ENCODE peak calls at places on chromosomes 12 and 14, in four cellular contexts. U is progenitor cell of endocrine pancreas, V is endothelial cell, I is lower leg skin. H is an unnamed sample.

GRCh38 chr14:89185919-89186849 is 230.8 kb downstream of the FOXN3 start:
- DNase-seq in I (no peak), U (no peak), V (no peak), H (no peak)

GRCh38 chr14:31529053-31529452 is 32.2 kb upstream of the NUBPL start:
- DNase-seq in I (no peak), U (no peak), V (no peak), H (no peak)

GRCh38 chr12:32025906-32026305 is 66.7 kb downstream of the RESF1 start:
- DNase-seq in V (no peak), I (no peak), U (no peak), H (no peak)

GRCh38 chr14:73903028-73903427 is 16.4 kb downstream of the ZNF410 start:
- DNase-seq in I (no peak), U (no peak), V (no peak), H (no peak)

GRCh38 chr14:32590157-32590556 is 261.1 kb downstream of the AKAP6 start:
- DNase-seq in U (no peak), V (no peak), I (no peak), H (no peak)

GRCh38 chr14:61358812-61359211 is 37.4 kb downstream of the PRKCH start:
- DNase-seq in I (no peak), U (no peak), V (no peak), H (no peak)

GRCh38 chr12:71135077-71135811 is 22.6 kb downstream of the TSPAN8 start:
- DNase-seq in I (no peak), U (no peak), V (no peak), H (no peak)

GRCh38 chr12:93402333-93403311 is 24.9 kb downstream of the NUDT4 start:
- DNase-seq in U (no peak), V (no peak), I (no peak), H (no peak)

GRCh38 chr12:116675339-116676107 is 62.3 kb downstream of the SPRING1 start:
- DNase-seq in V (no peak), U (no peak), I (no peak), H (no peak)

GRCh38 chr12:120843472-120843871 is 60.7 kb downstream of the SPPL3 start:
- DNase-seq in I (no peak), U (no peak), V (no peak), H (no peak)
- TF ChIP-seq CTCF in I (no peak), U (no peak), V (no peak), H (no peak)

DNA sequence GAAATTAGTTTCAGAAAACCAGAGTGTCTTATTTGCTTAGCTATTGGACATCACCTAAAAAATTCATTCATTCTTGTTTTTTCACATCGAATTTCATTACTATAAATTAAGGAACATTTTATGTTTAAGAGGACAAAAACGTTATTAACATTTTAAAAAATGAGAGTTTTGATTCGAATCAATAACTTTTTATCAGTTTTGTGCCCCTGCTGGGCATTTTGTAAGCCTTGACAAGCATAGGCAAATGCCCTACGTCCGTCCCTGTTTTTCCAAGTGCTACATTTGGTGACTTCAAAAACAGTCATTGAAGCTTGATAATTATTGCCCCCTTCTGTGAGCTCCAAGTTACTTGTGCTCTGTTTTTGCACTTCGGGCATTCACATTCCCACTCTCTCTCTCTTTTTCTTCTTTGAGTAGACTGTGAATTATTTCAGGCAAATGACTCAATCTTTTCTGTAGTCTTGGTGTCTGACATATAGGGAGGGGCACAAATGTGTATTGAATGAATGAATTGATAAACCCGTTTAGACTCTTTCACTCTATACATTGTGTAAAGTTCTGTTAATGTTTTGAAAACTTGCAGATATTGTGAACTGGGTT is 1.2 kb downstream of the APAF1 start:
- DNase-seq in U (no peak), I (no peak), V (no peak), H (no peak)
- TF ChIP-seq CTCF in U (peak), I (no peak), V (no peak), H (peak)

GRCh38 chr12:112422531-112422930 is 3.8 kb downstream of the PTPN11 start:
- DNase-seq in U (no peak), I (peak), V (no peak), H (no peak)
- TF ChIP-seq CTCF in U (no peak), I (no peak), V (no peak), H (no peak)

GRCh38 chr14:46951103-46951502 is 299.5 kb upstream of the RPL10L start:
- DNase-seq in U (no peak), V (no peak), I (no peak), H (no peak)
- TF ChIP-seq CTCF in U (peak), V (peak), I (no peak), H (no peak)

GRCh38 chr12:72346331-72346944 is 74.3 kb downstream of the TRHDE start:
- DNase-seq in I (peak), U (peak), V (peak), H (peak)
- TF ChIP-seq CTCF in I (no peak), U (peak), V (peak), H (peak)

DNA sequence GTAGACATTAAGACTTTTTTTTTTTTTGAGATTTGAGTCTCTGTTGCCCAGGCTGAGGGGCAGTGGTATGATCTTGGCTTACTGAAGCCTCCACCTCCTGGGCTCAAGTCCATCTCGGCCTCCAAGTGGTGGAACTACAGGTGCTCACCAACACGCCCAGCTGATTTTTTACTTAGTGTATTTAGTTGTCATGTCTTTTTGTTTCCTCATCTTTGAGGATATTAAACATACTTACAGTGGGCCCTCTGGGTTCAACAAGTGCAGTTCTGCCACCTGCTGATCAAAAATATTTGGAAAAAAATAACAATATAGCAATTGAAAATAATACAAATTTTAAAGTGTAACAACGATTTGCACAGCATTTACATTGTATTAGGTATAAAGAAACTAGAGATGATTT is 4.4 kb upstream of the B4GALNT1 start:
- DNase-seq in V (no peak), I (no peak), U (no peak), H (no peak)
- TF ChIP-seq CTCF in V (no peak), I (no peak), U (no peak), H (no peak)

GRCh38 chr12:47679785-47680184 is 26.0 kb downstream of the RPAP3 start:
- DNase-seq in I (no peak), U (no peak), V (no peak), H (no peak)
- TF ChIP-seq CTCF in I (no peak), U (no peak), V (no peak), H (no peak)

H was measured in nephron progenitor cell.